ENCODE peak calls at places on chromosomes 12 and 14, in six cellular contexts. J is body of pancreas, Z is psoas muscle, B is adrenal gland, O is A549, X is left ventricle myocardium inferior. V is an unnamed sample. For H3K9me3, the result is how much of the 10 kb centered on the place peaks cover.

GRCh38 chr14:99420711-99421110 is 59.9 kb downstream of the SETD3 start:
- DNase-seq in J (no peak), Z (no peak), B (no peak), O (no peak), X (no peak), V (no peak)

GRCh38 chr14:29705801-29706200 is 221.8 kb downstream of the PRKD1 start:
- DNase-seq in J (no peak), Z (no peak), B (no peak), O (no peak), X (no peak), V (no peak)

GRCh38 chr12:106582264-106582591 is 576 bp upstream of the RFX4 start:
- DNase-seq in J (no peak), Z (no peak), B (no peak), O (no peak), X (no peak), V (no peak)

GRCh38 chr12:107748472-107748871 is 12.5 kb downstream of the PRDM4 start:
- DNase-seq in J (no peak), Z (no peak), B (no peak), O (no peak), X (no peak), V (no peak)

GRCh38 chr12:113769322-113769721 is 196.8 kb downstream of the RBM19 start:
- DNase-seq in J (no peak), Z (no peak), B (no peak), O (no peak), X (no peak), V (no peak)

GRCh38 chr12:80400591-80400991 is 43.4 kb upstream of the PTPRQ start:
- DNase-seq in J (no peak), Z (no peak), B (no peak), O (no peak), X (no peak), V (no peak)

GRCh38 chr12:93177208-93178153 is 200.2 kb upstream of the NUDT4 start:
- DNase-seq in J (peak), Z (no peak), B (no peak), O (no peak), X (no peak), V (no peak)

GRCh38 chr14:21263284-21264024 is 5.8 kb downstream of the HNRNPC start:
- DNase-seq in J (no peak), Z (no peak), B (no peak), O (no peak), X (no peak), V (no peak)

GRCh38 chr12:4535092-4535491 is 3.6 kb upstream of the RAD51AP1 start:
- DNase-seq in J (no peak), Z (no peak), B (no peak), O (no peak), X (no peak), V (no peak)

GRCh38 chr14:85234626-85235025 is 295.3 kb upstream of the FLRT2 start:
- DNase-seq in J (no peak), Z (no peak), B (no peak), O (peak), X (no peak), V (no peak)

GRCh38 chr14:85235868-85236267 is 294.1 kb upstream of the FLRT2 start:
- DNase-seq in J (no peak), Z (no peak), B (no peak), O (no peak), X (no peak), V (no peak)

GRCh38 chr14:85233756-85234545 is 296.0 kb upstream of the FLRT2 start:
- DNase-seq in J (no peak), Z (no peak), B (no peak), O (peak), X (no peak), V (no peak)
- H3K9me3 ChIP-seq in J (under half), Z (under half), B (under half), O (under half), X (under half), V (under half)

GRCh38 chr12:126019385-126019784 is 954.1 kb downstream of the AACS start:
- DNase-seq in J (no peak), Z (no peak), B (no peak), O (no peak), X (no peak), V (no peak)
- H3K9me3 ChIP-seq in J (under half), Z (under half), B (under half), O (under half), X (half or more), V (under half)

DNA sequence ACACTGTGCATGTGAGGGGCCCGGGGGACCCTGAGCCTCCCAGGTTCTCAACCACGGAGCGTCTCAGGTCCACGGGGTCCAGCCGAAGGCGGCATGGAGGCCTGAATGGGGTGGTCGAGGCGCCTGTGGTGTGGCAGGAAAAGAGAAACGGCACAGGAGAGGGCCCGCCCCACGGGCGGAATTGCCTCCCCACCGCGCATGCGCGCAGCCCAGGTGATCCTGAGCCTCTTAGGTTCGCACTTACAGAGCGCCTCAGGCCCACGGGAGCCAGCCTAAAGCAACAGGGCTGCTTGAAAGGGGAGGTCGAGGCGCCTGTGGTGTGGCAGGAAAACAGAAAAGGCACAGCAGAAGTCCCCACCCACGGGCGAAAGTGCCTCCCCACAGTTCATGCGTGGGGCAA is 311.0 kb downstream of the ALG10 start:
- DNase-seq in J (no peak), Z (no peak), B (no peak), O (no peak), X (no peak), V (no peak)
- H3K9me3 ChIP-seq in J (under half), Z (under half), B (under half), O (under half), X (under half), V (under half)

DNA sequence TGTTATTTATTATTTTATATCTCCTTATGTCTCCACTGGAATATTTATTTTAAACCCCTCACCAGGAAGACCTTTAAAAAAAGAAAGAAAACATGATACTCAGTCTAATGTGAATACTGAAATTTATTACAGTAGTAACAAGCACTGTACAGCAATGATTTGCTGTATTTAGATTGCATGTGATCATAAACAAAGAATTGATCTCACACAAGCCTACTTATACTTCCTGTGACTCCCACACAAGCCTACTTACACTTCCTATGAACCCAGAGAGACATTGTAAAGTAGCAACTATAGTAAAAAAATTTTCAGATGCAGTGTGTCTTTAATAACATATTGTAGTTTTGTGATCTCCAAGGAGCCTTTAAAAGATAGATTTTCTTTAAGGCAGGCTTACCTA is 142.7 kb upstream of the SYT1 start:
- DNase-seq in J (no peak), Z (no peak), B (no peak), O (no peak), X (no peak), V (no peak)
- H3K9me3 ChIP-seq in J (under half), Z (under half), B (under half), O (under half), X (under half), V (under half)

GRCh38 chr14:44418856-44419255 is 88.2 kb downstream of the FSCB start:
- DNase-seq in J (no peak), Z (no peak), B (no peak), O (no peak), X (no peak), V (no peak)
- H3K9me3 ChIP-seq in J (under half), Z (under half), B (under half), O (under half), X (under half), V (under half)

DNA sequence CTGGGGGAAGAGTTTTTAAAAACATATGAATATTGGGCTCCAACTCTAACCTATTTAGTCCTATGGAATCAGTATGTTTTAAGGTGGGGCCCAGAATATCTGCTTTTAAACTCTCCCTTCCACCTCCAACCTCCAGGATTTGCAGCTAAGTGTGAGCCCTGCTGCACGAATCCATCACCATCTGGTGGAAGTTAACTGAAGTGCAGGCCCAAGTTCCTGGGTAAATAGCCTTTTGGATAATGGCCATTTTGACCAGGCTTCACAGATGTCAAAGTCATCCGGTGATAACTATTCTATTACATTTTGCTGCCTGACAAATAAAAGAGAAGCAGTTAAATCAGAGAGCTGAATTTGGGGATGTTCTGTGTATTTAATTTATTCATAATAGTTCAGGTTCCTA is 58.1 kb upstream of the RMST start:
- DNase-seq in J (peak), Z (no peak), B (peak), O (peak), X (no peak), V (no peak)
- H3K9me3 ChIP-seq in J (under half), Z (under half), B (under half), O (under half), X (under half), V (under half)

V was measured in T-helper 17 cell.